ENCODE peak calls at places on chromosomes 1 and 21, in four cellular contexts. One of them, this sample, is unnamed.

GRCh38 chr1:41497631-41498030 is 13.1 kb upstream of the EDN2 start:
- DNase-seq in activated CD4-positive, CD25-positive, alpha-beta regulatory T cell: no peak
- DNase-seq in activated CD4-positive, alpha-beta T cell treated with anti-CD3 and anti-CD28 coated beads for 36 hours: no peak
- DNase-seq in stimulated activated CD4-positive, alpha-beta T cell treated with anti-CD3 and anti-CD28 coated beads, Interleukin-12 subunit alpha, Interleukin-12 subunit beta, amount 100 ng/mL, for 48 hours: no peak
- DNase-seq in this sample: peak; percentile 34

GRCh38 chr1:91282695-91283420 is 121.8 kb downstream of the HFM1 start:
- DNase-seq in activated CD4-positive, alpha-beta T cell treated with anti-CD3 and anti-CD28 coated beads for 36 hours: peak; percentile 64
- DNase-seq in stimulated activated CD4-positive, alpha-beta T cell treated with anti-CD3 and anti-CD28 coated beads, Interleukin-12 subunit alpha, Interleukin-12 subunit beta, amount 100 ng/mL, for 48 hours: peak; percentile 47
- DNase-seq in activated CD4-positive, CD25-positive, alpha-beta regulatory T cell: no peak
- DNase-seq in this sample: peak; percentile 34

GRCh38 chr21:33434770-33435360 is 31.7 kb downstream of the IFNGR2 start:
- DNase-seq in activated CD4-positive, alpha-beta T cell treated with anti-CD3 and anti-CD28 coated beads for 36 hours: peak; percentile 53
- DNase-seq in stimulated activated CD4-positive, alpha-beta T cell treated with anti-CD3 and anti-CD28 coated beads, Interleukin-12 subunit alpha, Interleukin-12 subunit beta, amount 100 ng/mL, for 48 hours: peak; percentile 26
- DNase-seq in activated CD4-positive, CD25-positive, alpha-beta regulatory T cell: no peak
- DNase-seq in this sample: no peak

GRCh38 chr1:172588296-172589291 is 55.6 kb downstream of the SUCO start:
- DNase-seq in stimulated activated CD4-positive, alpha-beta T cell treated with anti-CD3 and anti-CD28 coated beads, Interleukin-12 subunit alpha, Interleukin-12 subunit beta, amount 100 ng/mL, for 48 hours: peak; percentile 16
- DNase-seq in activated CD4-positive, alpha-beta T cell treated with anti-CD3 and anti-CD28 coated beads for 36 hours: peak; percentile 48
- DNase-seq in activated CD4-positive, CD25-positive, alpha-beta regulatory T cell: no peak
- DNase-seq in this sample: no peak

GRCh38 chr1:27428316-27429028 is 36.0 kb downstream of the GPR3 start:
- DNase-seq in activated CD4-positive, alpha-beta T cell treated with anti-CD3 and anti-CD28 coated beads for 36 hours: peak; percentile 48
- DNase-seq in stimulated activated CD4-positive, alpha-beta T cell treated with anti-CD3 and anti-CD28 coated beads, Interleukin-12 subunit alpha, Interleukin-12 subunit beta, amount 100 ng/mL, for 48 hours: no peak
- DNase-seq in activated CD4-positive, CD25-positive, alpha-beta regulatory T cell: no peak
- DNase-seq in this sample: peak; percentile 69

GRCh38 chr1:65141394-65141793 is 6.6 kb upstream of the AK4 start:
- DNase-seq in activated CD4-positive, alpha-beta T cell treated with anti-CD3 and anti-CD28 coated beads for 36 hours: no peak
- DNase-seq in activated CD4-positive, CD25-positive, alpha-beta regulatory T cell: no peak
- DNase-seq in stimulated activated CD4-positive, alpha-beta T cell treated with anti-CD3 and anti-CD28 coated beads, Interleukin-12 subunit alpha, Interleukin-12 subunit beta, amount 100 ng/mL, for 48 hours: no peak
- DNase-seq in this sample: no peak

GRCh38 chr1:38962560-38962959 is 20.9 kb upstream of the RHBDL2 start:
- DNase-seq in activated CD4-positive, CD25-positive, alpha-beta regulatory T cell: no peak
- DNase-seq in activated CD4-positive, alpha-beta T cell treated with anti-CD3 and anti-CD28 coated beads for 36 hours: no peak
- DNase-seq in stimulated activated CD4-positive, alpha-beta T cell treated with anti-CD3 and anti-CD28 coated beads, Interleukin-12 subunit alpha, Interleukin-12 subunit beta, amount 100 ng/mL, for 48 hours: no peak
- DNase-seq in this sample: no peak

GRCh38 chr1:16145030-16145987 is 10.6 kb downstream of the EPHA2 start:
- DNase-seq in activated CD4-positive, alpha-beta T cell treated with anti-CD3 and anti-CD28 coated beads for 36 hours: no peak
- DNase-seq in activated CD4-positive, CD25-positive, alpha-beta regulatory T cell: no peak
- DNase-seq in stimulated activated CD4-positive, alpha-beta T cell treated with anti-CD3 and anti-CD28 coated beads, Interleukin-12 subunit alpha, Interleukin-12 subunit beta, amount 100 ng/mL, for 48 hours: no peak
- DNase-seq in this sample: peak; percentile 94

GRCh38 chr1:212930986-212931678 is 19.2 kb upstream of the VASH2 start:
- DNase-seq in activated CD4-positive, alpha-beta T cell treated with anti-CD3 and anti-CD28 coated beads for 36 hours: no peak
- DNase-seq in activated CD4-positive, CD25-positive, alpha-beta regulatory T cell: no peak
- DNase-seq in stimulated activated CD4-positive, alpha-beta T cell treated with anti-CD3 and anti-CD28 coated beads, Interleukin-12 subunit alpha, Interleukin-12 subunit beta, amount 100 ng/mL, for 48 hours: no peak
- DNase-seq in this sample: no peak

GRCh38 chr1:75954594-75954993 is 22.4 kb upstream of the ASB17 start:
- DNase-seq in activated CD4-positive, CD25-positive, alpha-beta regulatory T cell: no peak
- DNase-seq in activated CD4-positive, alpha-beta T cell treated with anti-CD3 and anti-CD28 coated beads for 36 hours: no peak
- DNase-seq in stimulated activated CD4-positive, alpha-beta T cell treated with anti-CD3 and anti-CD28 coated beads, Interleukin-12 subunit alpha, Interleukin-12 subunit beta, amount 100 ng/mL, for 48 hours: no peak
- DNase-seq in this sample: no peak

GRCh38 chr1:75765697-75766355 is 20.2 kb upstream of the RABGGTB start:
- DNase-seq in stimulated activated CD4-positive, alpha-beta T cell treated with anti-CD3 and anti-CD28 coated beads, Interleukin-12 subunit alpha, Interleukin-12 subunit beta, amount 100 ng/mL, for 48 hours: no peak
- DNase-seq in activated CD4-positive, alpha-beta T cell treated with anti-CD3 and anti-CD28 coated beads for 36 hours: no peak
- DNase-seq in activated CD4-positive, CD25-positive, alpha-beta regulatory T cell: no peak
- DNase-seq in this sample: no peak

GRCh38 chr1:10795305-10796021 is 983 bp downstream of the CASZ1 start:
- DNase-seq in activated CD4-positive, alpha-beta T cell treated with anti-CD3 and anti-CD28 coated beads for 36 hours: peak; percentile 15
- DNase-seq in activated CD4-positive, CD25-positive, alpha-beta regulatory T cell: no peak
- DNase-seq in stimulated activated CD4-positive, alpha-beta T cell treated with anti-CD3 and anti-CD28 coated beads, Interleukin-12 subunit alpha, Interleukin-12 subunit beta, amount 100 ng/mL, for 48 hours: no peak
- DNase-seq in this sample: peak; percentile 63

GRCh38 chr1:5620997-5621396 is 371.2 kb downstream of the NPHP4 start:
- DNase-seq in activated CD4-positive, CD25-positive, alpha-beta regulatory T cell: no peak
- DNase-seq in activated CD4-positive, alpha-beta T cell treated with anti-CD3 and anti-CD28 coated beads for 36 hours: no peak
- DNase-seq in stimulated activated CD4-positive, alpha-beta T cell treated with anti-CD3 and anti-CD28 coated beads, Interleukin-12 subunit alpha, Interleukin-12 subunit beta, amount 100 ng/mL, for 48 hours: no peak
- DNase-seq in this sample: no peak

GRCh38 chr1:217554849-217555248 is 76.0 kb downstream of the GPATCH2 start:
- DNase-seq in activated CD4-positive, alpha-beta T cell treated with anti-CD3 and anti-CD28 coated beads for 36 hours: no peak
- DNase-seq in stimulated activated CD4-positive, alpha-beta T cell treated with anti-CD3 and anti-CD28 coated beads, Interleukin-12 subunit alpha, Interleukin-12 subunit beta, amount 100 ng/mL, for 48 hours: no peak
- DNase-seq in activated CD4-positive, CD25-positive, alpha-beta regulatory T cell: no peak
- DNase-seq in this sample: no peak

GRCh38 chr1:226128487-226129075 is 58.0 kb downstream of the ACBD3 start:
- DNase-seq in activated CD4-positive, CD25-positive, alpha-beta regulatory T cell: no peak
- DNase-seq in stimulated activated CD4-positive, alpha-beta T cell treated with anti-CD3 and anti-CD28 coated beads, Interleukin-12 subunit alpha, Interleukin-12 subunit beta, amount 100 ng/mL, for 48 hours: no peak
- DNase-seq in activated CD4-positive, alpha-beta T cell treated with anti-CD3 and anti-CD28 coated beads for 36 hours: no peak
- DNase-seq in this sample: no peak

GRCh38 chr1:66274634-66275033 is 259.3 kb upstream of the SGIP1 start:
- DNase-seq in activated CD4-positive, alpha-beta T cell treated with anti-CD3 and anti-CD28 coated beads for 36 hours: no peak
- DNase-seq in activated CD4-positive, CD25-positive, alpha-beta regulatory T cell: no peak
- DNase-seq in stimulated activated CD4-positive, alpha-beta T cell treated with anti-CD3 and anti-CD28 coated beads, Interleukin-12 subunit alpha, Interleukin-12 subunit beta, amount 100 ng/mL, for 48 hours: no peak
- DNase-seq in this sample: no peak

GRCh38 chr1:25026757-25027450 is 96.8 kb upstream of the RUNX3 start:
- DNase-seq in activated CD4-positive, CD25-positive, alpha-beta regulatory T cell: no peak
- DNase-seq in stimulated activated CD4-positive, alpha-beta T cell treated with anti-CD3 and anti-CD28 coated beads, Interleukin-12 subunit alpha, Interleukin-12 subunit beta, amount 100 ng/mL, for 48 hours: no peak
- DNase-seq in activated CD4-positive, alpha-beta T cell treated with anti-CD3 and anti-CD28 coated beads for 36 hours: no peak
- DNase-seq in this sample: no peak

GRCh38 chr1:89279011-89279466 is 6.4 kb upstream of the GBP5 start:
- DNase-seq in activated CD4-positive, alpha-beta T cell treated with anti-CD3 and anti-CD28 coated beads for 36 hours: no peak
- DNase-seq in stimulated activated CD4-positive, alpha-beta T cell treated with anti-CD3 and anti-CD28 coated beads, Interleukin-12 subunit alpha, Interleukin-12 subunit beta, amount 100 ng/mL, for 48 hours: no peak
- DNase-seq in activated CD4-positive, CD25-positive, alpha-beta regulatory T cell: no peak
- DNase-seq in this sample: no peak

GRCh38 chr1:85604598-85604997 is 24.0 kb downstream of the CCN1 start:
- DNase-seq in activated CD4-positive, CD25-positive, alpha-beta regulatory T cell: no peak
- DNase-seq in stimulated activated CD4-positive, alpha-beta T cell treated with anti-CD3 and anti-CD28 coated beads, Interleukin-12 subunit alpha, Interleukin-12 subunit beta, amount 100 ng/mL, for 48 hours: no peak
- DNase-seq in activated CD4-positive, alpha-beta T cell treated with anti-CD3 and anti-CD28 coated beads for 36 hours: no peak
- DNase-seq in this sample: no peak

GRCh38 chr1:6367381-6368007 is 26.1 kb downstream of the ACOT7 start:
- DNase-seq in activated CD4-positive, alpha-beta T cell treated with anti-CD3 and anti-CD28 coated beads for 36 hours: no peak
- DNase-seq in stimulated activated CD4-positive, alpha-beta T cell treated with anti-CD3 and anti-CD28 coated beads, Interleukin-12 subunit alpha, Interleukin-12 subunit beta, amount 100 ng/mL, for 48 hours: no peak
- DNase-seq in activated CD4-positive, CD25-positive, alpha-beta regulatory T cell: no peak
- DNase-seq in this sample: peak; percentile 76

GRCh38 chr1:27575861-27576331 is 28.0 kb downstream of the AHDC1 start:
- DNase-seq in stimulated activated CD4-positive, alpha-beta T cell treated with anti-CD3 and anti-CD28 coated beads, Interleukin-12 subunit alpha, Interleukin-12 subunit beta, amount 100 ng/mL, for 48 hours: no peak
- DNase-seq in activated CD4-positive, CD25-positive, alpha-beta regulatory T cell: no peak
- DNase-seq in activated CD4-positive, alpha-beta T cell treated with anti-CD3 and anti-CD28 coated beads for 36 hours: no peak
- DNase-seq in this sample: peak; percentile 92

GRCh38 chr1:239293350-239294111 is 92.8 kb upstream of the CHRM3 start:
- DNase-seq in activated CD4-positive, CD25-positive, alpha-beta regulatory T cell: no peak
- DNase-seq in stimulated activated CD4-positive, alpha-beta T cell treated with anti-CD3 and anti-CD28 coated beads, Interleukin-12 subunit alpha, Interleukin-12 subunit beta, amount 100 ng/mL, for 48 hours: no peak
- DNase-seq in activated CD4-positive, alpha-beta T cell treated with anti-CD3 and anti-CD28 coated beads for 36 hours: no peak
- DNase-seq in this sample: no peak